ENCODE peak calls at places on chromosomes 13 and 19, in four cellular contexts. P is K562, V is HepG2, H is WTC11. Z is an unnamed sample.

GRCh38 chr19:36141039-36141914 is 1.4 kb downstream of the CAPNS1 start:
- DNase-seq in H (peak), P (peak), V (peak), Z (peak)

GRCh38 chr13:46339035-46339666 is 47.9 kb downstream of the RUBCNL start:
- DNase-seq in P (no peak), H (no peak), V (no peak), Z (no peak)

GRCh38 chr13:74264333-74264732 is 130.1 kb upstream of the KLF12 start:
- DNase-seq in V (no peak), H (no peak), P (no peak), Z (no peak)

GRCh38 chr13:98349731-98350305 is 172.7 kb upstream of the RNF113B start:
- DNase-seq in P (no peak), H (peak), V (peak), Z (peak)

GRCh38 chr13:39249971-39250370 is 211.7 kb downstream of the NHLRC3 start:
- DNase-seq in P (no peak), V (no peak), H (no peak), Z (no peak)

GRCh38 chr19:12035220-12036172 is at the start of gene ZNF433:
- DNase-seq in V (peak), P (peak), H (peak), Z (no peak)

GRCh38 chr19:49205114-49205513 is 47.5 kb downstream of the TRPM4 start:
- DNase-seq in V (no peak), P (peak), H (no peak), Z (no peak)

GRCh38 chr19:41373993-41374392 is 2.3 kb upstream of the TMEM91 start:
- DNase-seq in P (no peak), H (no peak), V (no peak), Z (no peak)

GRCh38 chr19:12314553-12314952 is 18.9 kb downstream of the ZNF563 start:
- DNase-seq in V (peak), P (no peak), H (no peak), Z (no peak)

GRCh38 chr13:84607614-84608013 is 725.3 kb upstream of the SLITRK1 start:
- DNase-seq in V (no peak), H (no peak), P (no peak), Z (no peak)

GRCh38 chr13:26011996-26012688 is 39.7 kb downstream of the SHISA2 start:
- DNase-seq in V (no peak), P (no peak), H (no peak), Z (no peak)

GRCh38 chr19:5336195-5336965 is 4.2 kb downstream of the PTPRS start:
- DNase-seq in P (no peak), H (no peak), V (no peak), Z (no peak)

GRCh38 chr13:80473695-80474094 is 132.8 kb upstream of the SPRY2 start:
- DNase-seq in H (no peak), P (no peak), V (peak), Z (peak)

GRCh38 chr19:22426901-22427300 is 4.8 kb upstream of the ZNF98 start:
- DNase-seq in H (no peak), P (no peak), V (no peak), Z (no peak)

GRCh38 chr19:45113628-45114027 is 20.6 kb downstream of the PPP1R37 start:
- DNase-seq in V (peak), H (no peak), P (no peak), Z (no peak)

GRCh38 chr19:35059799-35060091 is 18.2 kb downstream of the HPN start:
- DNase-seq in H (no peak), V (no peak), P (no peak), Z (no peak)

GRCh38 chr13:111610077-111610476 is 289.6 kb downstream of the TEX29 start:
- DNase-seq in H (no peak), P (no peak), V (no peak), Z (no peak)
- TF ChIP-seq HMGXB4 in H (no peak), P (no peak), V (no peak), Z (no peak)

GRCh38 chr19:7524523-7524922 is 2.1 kb downstream of the MCOLN1 start:
- DNase-seq in H (no peak), P (no peak), V (no peak), Z (no peak)
- TF ChIP-seq HMGXB4 in H (no peak), P (no peak), V (no peak), Z (no peak)

DNA sequence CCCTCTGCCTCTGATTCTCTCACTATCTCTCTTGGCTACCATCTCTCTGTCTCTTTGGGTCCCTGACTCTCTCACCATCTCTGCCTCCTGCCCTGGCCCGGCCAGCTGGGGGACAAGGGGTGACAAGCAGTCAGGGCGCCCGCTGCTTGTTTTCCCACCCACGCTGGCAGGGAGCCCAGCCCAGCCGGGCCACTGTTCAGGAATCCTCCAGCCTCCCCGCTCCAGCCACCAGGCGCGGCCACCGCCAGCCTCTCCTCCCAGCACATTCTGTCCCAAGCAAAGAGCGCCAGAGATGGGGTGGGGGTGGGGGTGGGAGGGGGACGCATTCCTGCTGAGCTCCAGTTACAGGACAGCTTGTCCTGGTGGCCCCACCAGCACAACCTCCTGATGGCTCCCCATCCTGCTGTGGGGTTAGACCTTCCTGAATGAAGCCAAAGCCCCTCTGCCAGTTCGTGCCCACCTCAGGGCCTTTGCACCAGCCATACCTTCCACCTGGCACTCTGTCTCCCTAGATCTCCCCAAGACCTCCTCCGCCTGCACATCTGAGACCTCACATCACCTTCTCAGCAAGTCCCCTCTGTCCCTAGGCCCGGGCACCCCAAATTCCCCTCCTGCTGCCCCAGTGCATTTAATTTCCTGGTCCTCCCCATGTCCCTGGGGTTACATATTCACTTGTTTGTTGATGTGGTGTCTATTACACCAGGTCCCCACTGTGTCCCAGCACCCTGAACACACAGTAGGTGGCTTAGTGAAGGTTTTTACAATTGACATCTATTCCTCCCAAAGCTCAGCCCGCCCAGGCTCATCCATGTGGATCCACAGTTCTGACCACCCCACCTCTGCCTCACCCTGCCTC is 12.5 kb downstream of the ARRDC2 start:
- DNase-seq in H (no peak), P (peak), V (peak), Z (no peak)
- TF ChIP-seq HMGXB4 in H (no peak), P (no peak), V (no peak), Z (no peak)

GRCh38 chr13:33364192-33364591 is 78.6 kb upstream of the STARD13 start:
- DNase-seq in V (no peak), P (no peak), H (no peak), Z (no peak)

GRCh38 chr13:33366469-33367062 is 81.0 kb upstream of the STARD13 start:
- DNase-seq in H (no peak), P (no peak), V (peak), Z (no peak)

GRCh38 chr13:33367931-33368330 is 82.4 kb upstream of the STARD13 start:
- DNase-seq in V (no peak), H (no peak), P (no peak), Z (no peak)

GRCh38 chr13:33367186-33367895 is 81.8 kb upstream of the STARD13 start:
- DNase-seq in H (no peak), P (no peak), V (no peak), Z (no peak)

DNA sequence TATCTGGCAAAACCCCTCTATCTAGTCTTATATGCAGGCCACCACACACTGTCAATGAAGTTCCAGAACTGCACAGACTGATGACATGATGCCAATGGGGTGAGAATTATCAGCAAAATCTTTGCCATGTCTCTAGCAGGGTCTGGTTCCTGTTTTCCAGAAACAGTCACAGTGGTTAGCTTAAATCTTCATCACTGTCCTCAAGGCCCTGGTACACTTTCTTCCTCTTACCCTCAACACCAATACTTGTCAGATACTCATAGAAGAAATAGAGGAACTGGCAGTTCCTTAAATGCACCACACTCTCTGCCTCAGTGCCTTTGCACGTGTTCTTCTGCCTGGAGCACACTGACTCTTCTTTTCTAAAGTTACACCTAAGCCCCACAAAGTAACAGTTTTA is 77.8 kb upstream of the STARD13 start:
- DNase-seq in V (no peak), H (no peak), P (no peak), Z (no peak)
- TF ChIP-seq HMGXB4 in V (no peak), H (no peak), P (no peak), Z (no peak)